ENCODE peak calls at places on chromosomes 5 and 9, in seven cellular contexts. N is upper lobe of right lung, B is IMR-90, Q is Peyer's patch, R is kidney epithelial cell, P is right lobe of liver, O is colonic mucosa. J is an unnamed sample. For H3K27me3, the result is how much of the 10 kb centered on the place peaks cover.

GRCh38 chr5:10111575-10111974 is 138.1 kb downstream of the ATPSCKMT start:
- DNase-seq in O (no peak), R (no peak), B (peak), Q (no peak), N (no peak), P (no peak), J (peak)

GRCh38 chr5:14374100-14374499 is 207.5 kb upstream of the OTULINL start:
- DNase-seq in P (no peak), B (no peak), R (no peak), Q (no peak), O (no peak), N (no peak), J (no peak)

GRCh38 chr5:73938280-73938937 is 312.4 kb downstream of the ARHGEF28 start:
- DNase-seq in P (no peak), N (no peak), R (peak), Q (no peak), B (peak), O (no peak), J (peak)

GRCh38 chr9:124281934-124282351 is 24.2 kb downstream of the NEK6 start:
- DNase-seq in R (peak), Q (peak), N (no peak), B (no peak), O (peak), P (no peak), J (no peak)

GRCh38 chr5:3373391-3373790 is 222.2 kb upstream of the IRX1 start:
- DNase-seq in N (no peak), B (no peak), Q (no peak), P (peak), O (no peak), R (no peak), J (no peak)

GRCh38 chr5:90642706-90643229 is 84.2 kb downstream of the ADGRV1 start:
- DNase-seq in B (no peak), Q (no peak), N (no peak), O (no peak), P (no peak), R (no peak), J (no peak)

GRCh38 chr5:172721455-172722308 is 49.3 kb downstream of the DUSP1 start:
- DNase-seq in O (no peak), N (no peak), Q (no peak), R (no peak), P (no peak), B (peak), J (no peak)

GRCh38 chr5:157523976-157524375 is 51.6 kb downstream of the ADAM19 start:
- DNase-seq in N (no peak), R (no peak), B (no peak), P (no peak), O (no peak), Q (no peak), J (no peak)

GRCh38 chr5:16666861-16667481 is 50.2 kb upstream of the RETREG1 start:
- DNase-seq in P (peak), R (no peak), N (peak), B (peak), Q (no peak), O (peak), J (no peak)

GRCh38 chr9:34195143-34195542 is 16.3 kb downstream of the UBAP1 start:
- DNase-seq in P (no peak), O (no peak), Q (no peak), N (no peak), R (no peak), B (no peak), J (no peak)

GRCh38 chr5:65190328-65191053 is 291.2 kb downstream of the ADAMTS6 start:
- DNase-seq in R (peak), O (no peak), P (no peak), B (peak), N (no peak), Q (no peak), J (peak)

GRCh38 chr5:179326176-179326997 is 18.9 kb downstream of the ADAMTS2 start:
- DNase-seq in P (no peak), N (no peak), O (peak), Q (peak), R (no peak), B (peak), J (peak)
- H3K4me3 ChIP-seq in P (no peak), N (no peak), O (no peak), Q (no peak), R (no peak), B (no peak), J (no peak)

DNA sequence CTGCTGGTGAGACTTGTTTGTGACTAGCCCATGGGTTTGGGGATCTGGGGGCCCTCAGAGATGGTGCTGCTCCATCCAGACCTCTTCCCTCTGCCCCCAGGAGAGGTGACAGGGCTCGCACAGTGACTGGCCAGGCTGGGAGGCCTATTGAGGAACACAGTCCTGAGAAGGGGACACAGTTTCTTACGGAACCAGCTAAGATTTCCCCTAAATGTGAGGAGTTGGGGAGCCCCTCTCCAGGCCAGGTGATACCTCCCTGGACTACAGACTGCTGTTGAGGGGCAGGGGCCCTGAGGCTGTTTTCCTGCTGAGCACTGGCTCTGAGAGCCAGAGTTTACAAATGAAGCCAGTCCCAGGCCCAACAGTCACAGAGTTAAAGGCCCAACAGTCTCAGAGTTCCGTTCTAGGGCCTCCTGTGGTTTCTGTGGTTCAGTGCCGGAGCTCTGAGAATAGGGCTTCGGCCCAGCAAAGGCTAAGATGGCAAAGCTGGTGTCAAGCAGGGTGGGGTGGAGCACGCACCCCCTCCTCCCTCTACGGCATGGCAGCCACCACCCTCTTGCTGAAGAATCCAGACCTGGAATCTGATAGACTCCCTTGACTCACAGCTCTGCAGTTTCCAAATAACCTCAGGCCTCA is 1.1 kb upstream of the SEMA4D start:
- DNase-seq in P (no peak), N (no peak), B (no peak), O (no peak), Q (peak), R (no peak), J (no peak)
- H3K27me3 ChIP-seq in P (under half), N (under half), B (under half), O (under half), Q (under half), R (under half), J (under half)

GRCh38 chr5:56813302-56813701 is 2.0 kb upstream of the MAP3K1 start:
- DNase-seq in O (no peak), Q (no peak), P (no peak), R (no peak), N (no peak), B (no peak), J (no peak)
- H3K4me3 ChIP-seq in O (no peak), Q (no peak), P (no peak), R (no peak), N (no peak), B (no peak), J (no peak)

DNA sequence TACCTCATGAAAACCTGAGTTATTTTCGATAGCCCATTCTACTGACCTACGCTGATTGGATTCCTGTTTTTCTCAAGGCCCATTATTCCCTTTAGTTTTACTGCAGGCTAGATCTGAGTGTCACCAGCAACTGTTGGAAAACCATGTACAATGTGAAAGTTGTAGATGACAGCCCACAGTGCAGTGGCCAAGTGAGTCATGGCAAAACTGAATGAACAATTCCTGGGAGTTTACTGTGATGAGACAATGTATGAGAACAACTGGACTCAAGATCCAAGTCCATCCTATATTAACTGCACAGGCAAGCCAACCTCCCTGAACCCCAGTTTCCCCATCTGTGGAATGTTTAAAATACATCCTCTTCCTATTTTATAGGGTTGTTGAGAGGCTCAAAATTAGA is 4.1 kb upstream of the GDA start:
- DNase-seq in O (no peak), R (no peak), P (no peak), Q (peak), N (no peak), B (no peak), J (no peak)
- H3K27me3 ChIP-seq in O (under half), R (under half), P (under half), Q (under half), N (under half), B (under half), J (under half)

GRCh38 chr9:98867434-98868168 is 60.1 kb downstream of the GALNT12 start:
- DNase-seq in O (peak), B (peak), N (no peak), R (no peak), Q (peak), P (peak), J (peak)
- H3K4me3 ChIP-seq in O (no peak), B (no peak), N (no peak), R (no peak), Q (no peak), P (no peak), J (no peak)

GRCh38 chr9:99832558-99832864 is 10.8 kb downstream of the NR4A3 start:
- DNase-seq in P (no peak), O (no peak), R (no peak), Q (no peak), B (no peak), N (no peak), J (no peak)

GRCh38 chr9:99835142-99835541 is 13.5 kb downstream of the NR4A3 start:
- DNase-seq in P (no peak), N (no peak), R (no peak), B (no peak), Q (no peak), O (no peak), J (no peak)

GRCh38 chr9:99835581-99835980 is 13.9 kb downstream of the NR4A3 start:
- DNase-seq in O (no peak), N (no peak), R (no peak), P (no peak), Q (no peak), B (no peak), J (no peak)

GRCh38 chr9:99833735-99834134 is 12.1 kb downstream of the NR4A3 start:
- DNase-seq in Q (no peak), O (no peak), B (peak), P (no peak), R (no peak), N (no peak), J (no peak)

DNA sequence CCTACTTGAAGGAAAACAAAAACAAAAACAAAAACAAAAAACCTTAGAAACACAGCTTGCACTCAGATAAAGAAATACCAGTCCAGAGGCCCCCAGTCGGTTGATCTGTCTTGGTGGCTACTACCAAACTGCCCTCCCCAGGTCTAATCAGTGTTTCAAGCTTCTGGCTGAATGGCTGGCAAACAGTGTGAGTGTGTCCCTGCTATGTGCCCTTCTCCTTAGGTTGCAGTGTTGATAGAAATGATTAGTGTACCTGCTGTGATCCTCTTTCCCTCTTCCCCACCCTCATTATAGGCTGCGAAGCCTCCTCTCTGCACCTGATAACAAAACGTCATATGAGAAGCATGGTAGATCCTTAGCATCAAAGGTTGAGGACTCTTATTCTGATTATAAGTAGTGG is 12.8 kb downstream of the NR4A3 start:
- DNase-seq in Q (no peak), P (no peak), R (no peak), B (no peak), O (no peak), N (no peak), J (no peak)
- H3K27me3 ChIP-seq in Q (under half), P (under half), R (under half), B (under half), O (under half), N (under half), J (under half)

GRCh38 chr5:54175-54730 is 37.7 kb upstream of the PLEKHG4B start:
- DNase-seq in Q (no peak), N (no peak), P (no peak), B (no peak), O (no peak), R (no peak), J (no peak)
- H3K4me3 ChIP-seq in Q (peak), N (peak), P (peak), B (no peak), O (peak), R (peak), J (peak)